ENCODE peak calls at places on chromosomes 2 and 18, in five cellular contexts. K is spleen, C is Peyer's patch, G is pancreas, X is SK-N-SH. S is an unnamed sample.

GRCh38 chr18:5627756-5628511 is 84.1 kb upstream of the EPB41L3 start:
- DNase-seq in C (peak; percentile 48), X (no peak), G (peak; percentile 31), K (no peak), S (no peak)

GRCh38 chr2:3587432-3587831 is 7.5 kb upstream of the COLEC11 start:
- DNase-seq in K (no peak), G (no peak), X (no peak), C (no peak), S (no peak)

GRCh38 chr2:132950986-132951385 is 281.0 kb upstream of the LYPD1 start:
- DNase-seq in G (no peak), K (no peak), X (no peak), C (no peak), S (no peak)

GRCh38 chr2:60054571-60055340 is 498.7 kb downstream of the BCL11A start:
- DNase-seq in X (no peak), C (no peak), G (peak; percentile 31), K (no peak), S (no peak)

GRCh38 chr2:237752761-237753165 is 45.8 kb upstream of the RBM44 start:
- DNase-seq in X (no peak), G (no peak), K (no peak), C (no peak), S (no peak)

GRCh38 chr18:79355433-79356335 is 40.0 kb upstream of the NFATC1 start:
- DNase-seq in C (no peak), G (no peak), X (no peak), K (no peak), S (no peak)

GRCh38 chr2:17813015-17813741 is 3.1 kb upstream of the MSGN1 start:
- DNase-seq in G (no peak), C (no peak), X (no peak), K (no peak), S (no peak)

GRCh38 chr18:35143615-35144596 is 96.9 kb upstream of the ZNF397 start:
- DNase-seq in C (peak; percentile 75), X (peak; percentile 70), K (no peak), G (peak; percentile 59), S (no peak)

GRCh38 chr2:96954490-96954846 is 31.9 kb downstream of the FAM178B start:
- DNase-seq in X (no peak), G (no peak), C (no peak), K (no peak), S (no peak)

GRCh38 chr2:166516712-166517303 is 22.8 kb upstream of the SCN7A start:
- DNase-seq in K (no peak), C (no peak), X (peak; percentile 26), G (no peak), S (no peak)

GRCh38 chr18:10038268-10038667 is 124.5 kb downstream of the VAPA start:
- DNase-seq in C (no peak), K (no peak), G (no peak), X (no peak), S (no peak)

GRCh38 chr18:49555641-49556040 is 6.2 kb upstream of the LIPG start:
- DNase-seq in G (no peak), K (no peak), X (no peak), C (peak; percentile 40), S (no peak)

GRCh38 chr2:174617120-174617519 is 19.5 kb upstream of the WIPF1 start:
- DNase-seq in G (no peak), K (no peak), X (no peak), C (no peak), S (no peak)

DNA sequence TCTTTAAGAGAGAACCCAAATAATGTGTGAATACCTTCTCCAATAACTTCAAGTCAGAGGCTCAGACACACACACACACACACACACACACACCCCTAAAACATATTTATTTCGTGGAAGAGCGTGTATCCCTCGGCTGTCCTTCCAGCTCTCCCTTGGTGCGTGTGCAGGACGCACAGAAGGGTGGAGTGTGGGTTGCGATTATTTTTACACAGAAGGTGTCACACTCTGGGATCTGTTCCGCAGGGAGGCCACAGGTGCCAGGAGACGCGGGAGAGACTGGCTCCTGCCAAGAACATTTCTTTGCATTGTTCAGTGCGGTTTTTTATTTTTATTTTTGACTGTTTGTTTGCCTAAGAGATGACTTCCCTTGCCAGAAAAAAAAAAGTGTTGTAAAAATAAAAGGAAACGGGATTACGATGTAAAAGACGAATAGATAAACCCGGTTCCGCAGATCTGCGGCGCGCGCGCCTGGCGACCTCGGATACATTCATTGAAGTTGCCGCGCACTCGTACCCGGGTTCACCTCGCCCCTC is 47.2 kb upstream of the ATP6V1B1 start:
- DNase-seq in K (no peak), X (no peak), C (no peak), G (no peak), S (peak; percentile 20)
- TF ChIP-seq CTCF in K (no peak), X (no peak), C (no peak), G (no peak), S (no peak)

DNA sequence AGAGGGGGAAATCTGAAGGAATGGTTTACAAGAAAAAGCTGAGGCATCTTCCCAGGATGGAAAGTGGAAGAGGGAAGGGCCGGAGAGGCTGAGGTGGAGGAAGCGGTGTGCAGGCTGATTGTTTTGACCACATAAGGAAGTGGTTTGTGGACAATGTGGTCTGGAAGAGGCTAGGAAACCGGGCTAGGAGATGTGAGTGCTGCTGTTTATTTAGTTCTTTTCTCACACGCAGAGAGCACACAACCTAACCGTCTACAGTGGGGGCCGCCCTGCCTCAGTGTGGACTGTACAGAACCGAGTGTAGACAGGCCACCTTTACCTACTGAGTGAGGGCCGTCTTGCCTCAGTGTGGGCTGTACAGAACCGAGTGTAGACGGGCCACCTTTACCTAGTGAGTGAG is 251.7 kb upstream of the PXDN start:
- DNase-seq in X (no peak), K (no peak), G (no peak), C (no peak), S (no peak)
- TF ChIP-seq CTCF in X (no peak), K (no peak), G (no peak), C (no peak), S (no peak)

GRCh38 chr18:40932862-40933261 is 1022.2 kb upstream of the PIK3C3 start:
- DNase-seq in K (no peak), G (no peak), C (no peak), X (no peak), S (no peak)

GRCh38 chr18:40938615-40939014 is 1016.4 kb upstream of the PIK3C3 start:
- DNase-seq in K (no peak), C (no peak), G (no peak), X (no peak), S (no peak)

GRCh38 chr18:40937386-40937785 is 1017.6 kb upstream of the PIK3C3 start:
- DNase-seq in G (no peak), C (no peak), X (no peak), K (no peak), S (no peak)

GRCh38 chr18:40939636-40940035 is 1015.4 kb upstream of the PIK3C3 start:
- DNase-seq in K (peak; percentile 62), C (no peak), G (no peak), X (no peak), S (no peak)

DNA sequence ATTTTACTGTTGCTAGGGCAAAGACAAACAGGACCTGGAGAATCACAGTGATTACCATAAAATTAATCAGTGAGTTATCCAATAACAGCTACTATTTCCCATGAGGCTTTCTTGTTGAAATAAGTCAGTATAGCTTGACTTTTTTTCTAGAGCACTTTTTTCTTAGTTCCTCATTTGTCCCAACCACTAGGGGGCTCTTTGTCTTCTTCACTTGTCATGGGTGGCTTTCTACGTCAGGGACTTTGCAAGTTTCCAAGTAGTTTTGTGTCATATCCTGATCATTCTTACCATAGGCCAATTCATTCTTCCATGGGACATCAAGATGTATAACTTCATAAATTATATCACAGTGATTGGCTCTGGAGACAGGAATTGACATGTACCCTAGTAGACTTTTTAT is 1019.6 kb upstream of the PIK3C3 start:
- DNase-seq in K (no peak), X (no peak), G (no peak), C (no peak), S (no peak)
- TF ChIP-seq CTCF in K (no peak), X (peak; percentile 55), G (no peak), C (no peak), S (no peak)

DNA sequence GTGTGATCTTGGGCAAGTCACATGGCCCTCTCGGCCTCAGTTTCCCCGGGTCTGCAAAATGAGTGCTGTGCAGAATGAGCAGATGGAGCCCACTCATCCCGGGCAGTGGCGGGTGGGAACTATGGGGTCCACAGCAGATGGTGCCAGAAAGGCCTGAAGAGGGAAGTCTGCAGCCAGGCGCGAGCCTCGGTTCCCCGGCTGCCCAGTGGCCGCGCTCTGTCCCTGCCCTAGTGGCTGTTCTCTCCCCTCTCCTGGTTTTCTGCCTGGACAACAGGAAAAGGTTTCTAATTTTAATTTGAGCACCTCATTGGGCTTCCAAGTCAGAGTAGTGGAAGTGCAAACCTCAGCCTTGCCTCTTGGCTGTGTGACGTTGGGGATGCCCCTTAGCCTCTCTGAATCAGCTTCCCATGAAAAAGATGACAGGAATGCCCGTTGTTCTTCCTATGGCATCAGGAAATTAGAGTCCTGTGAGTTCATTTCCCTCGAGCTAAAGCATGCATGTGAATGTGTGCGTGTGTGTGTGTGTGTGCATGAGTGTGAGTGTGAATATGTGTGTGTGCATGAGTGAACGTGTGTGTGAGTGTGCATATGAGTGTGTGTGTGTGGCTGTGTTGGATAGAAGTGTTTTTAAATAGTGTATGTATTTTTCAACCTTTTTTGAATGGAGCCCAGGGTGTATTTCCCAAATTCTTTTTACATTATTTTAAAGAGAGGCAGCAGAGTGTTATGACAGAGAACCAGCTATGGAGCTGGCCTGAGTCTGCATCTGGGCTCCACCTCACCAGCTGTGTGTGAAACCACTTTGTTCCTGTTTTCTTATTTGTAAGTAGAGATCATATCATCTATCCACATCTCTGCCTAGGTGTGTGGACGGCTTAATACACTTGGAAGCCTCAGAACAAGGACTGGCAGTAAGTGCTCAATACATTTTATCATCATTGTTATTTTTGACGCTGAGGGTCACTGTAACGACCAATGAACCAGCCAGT is 41.3 kb downstream of the RRM2 start:
- DNase-seq in K (peak; percentile 67), G (no peak), C (no peak), X (peak; percentile 35), S (no peak)
- TF ChIP-seq CTCF in K (no peak), G (no peak), C (no peak), X (no peak), S (no peak)

DNA sequence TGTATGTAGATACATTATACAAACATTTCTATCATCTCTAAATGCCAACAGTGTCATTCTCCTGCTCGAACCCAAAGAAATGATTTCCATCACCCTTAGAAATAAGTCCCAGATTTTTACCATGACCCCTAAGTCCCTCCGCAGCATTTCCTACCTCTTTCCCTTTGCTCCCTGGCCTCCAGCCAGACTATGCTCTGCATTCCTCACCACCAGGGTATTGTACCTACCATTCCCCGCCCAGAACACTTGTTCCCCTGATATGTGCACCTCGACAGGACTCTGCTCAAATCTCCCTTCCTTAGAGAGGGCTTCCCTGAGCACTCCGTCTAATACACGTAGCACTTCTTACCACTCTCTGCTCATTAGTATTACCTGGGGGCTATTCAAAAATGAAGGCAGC is 630.2 kb downstream of the ARHGAP15 start:
- DNase-seq in C (no peak), G (no peak), K (no peak), X (no peak), S (no peak)
- TF ChIP-seq CTCF in C (no peak), G (no peak), K (no peak), X (no peak), S (no peak)

GRCh38 chr2:160783481-160783880 is 289.9 kb upstream of the RBMS1 start:
- DNase-seq in X (no peak), C (no peak), K (no peak), G (no peak), S (no peak)

GRCh38 chr2:160784034-160784433 is 290.4 kb upstream of the RBMS1 start:
- DNase-seq in X (no peak), C (no peak), K (no peak), G (no peak), S (no peak)
- TF ChIP-seq CTCF in X (no peak), C (no peak), K (no peak), G (no peak), S (peak; percentile 18)

GRCh38 chr18:32930695-32931301 is 158.0 kb upstream of the KLHL14 start:
- DNase-seq in C (no peak), K (no peak), X (peak; percentile 58), G (no peak), S (no peak)
- TF ChIP-seq CTCF in C (peak; percentile 52), K (peak; percentile 60), X (peak; percentile 78), G (peak; percentile 16), S (peak; percentile 49)